ENCODE peak calls at places on chromosome 9, in nine cellular contexts. One of them, this sample, is unnamed.

GRCh38 chr9:96156151-96156550 is 145.8 kb downstream of the HSD17B3 start:
- DNase-seq in spleen: no peak
- DNase-seq in hepatocyte: no peak
- DNase-seq in transverse colon: no peak
- DNase-seq in tibial artery: peak
- DNase-seq in left lung: no peak
- DNase-seq in DND-41: no peak
- DNase-seq in RWPE1: no peak
- DNase-seq in suprapubic skin: no peak
- DNase-seq in this sample: no peak

GRCh38 chr9:16450043-16450442 is 420.4 kb downstream of the BNC2 start:
- DNase-seq in spleen: no peak
- DNase-seq in hepatocyte: no peak
- DNase-seq in transverse colon: no peak
- DNase-seq in tibial artery: no peak
- DNase-seq in left lung: no peak
- DNase-seq in DND-41: no peak
- DNase-seq in RWPE1: no peak
- DNase-seq in suprapubic skin: no peak
- DNase-seq in this sample: no peak

GRCh38 chr9:95753762-95754465 is 121.6 kb upstream of the ERCC6L2 start:
- DNase-seq in spleen: no peak
- DNase-seq in hepatocyte: no peak
- DNase-seq in transverse colon: no peak
- DNase-seq in tibial artery: no peak
- DNase-seq in left lung: no peak
- DNase-seq in DND-41: no peak
- DNase-seq in RWPE1: no peak
- DNase-seq in suprapubic skin: no peak
- DNase-seq in this sample: no peak

GRCh38 chr9:106920701-106921283 is 57.8 kb downstream of the ZNF462 start:
- DNase-seq in spleen: no peak
- DNase-seq in hepatocyte: peak
- DNase-seq in transverse colon: peak
- DNase-seq in tibial artery: no peak
- DNase-seq in left lung: no peak
- DNase-seq in DND-41: no peak
- DNase-seq in RWPE1: peak
- DNase-seq in suprapubic skin: no peak
- DNase-seq in this sample: peak

GRCh38 chr9:77707696-77708095 is 59.6 kb upstream of the GNA14 start:
- DNase-seq in spleen: no peak
- DNase-seq in hepatocyte: peak
- DNase-seq in transverse colon: peak
- DNase-seq in tibial artery: peak
- DNase-seq in left lung: peak
- DNase-seq in DND-41: no peak
- DNase-seq in RWPE1: peak
- DNase-seq in suprapubic skin: peak
- DNase-seq in this sample: peak

GRCh38 chr9:89984214-89984613 is 379.4 kb downstream of the GADD45G start:
- DNase-seq in spleen: no peak
- DNase-seq in hepatocyte: no peak
- DNase-seq in transverse colon: no peak
- DNase-seq in tibial artery: no peak
- DNase-seq in left lung: no peak
- DNase-seq in DND-41: no peak
- DNase-seq in RWPE1: peak
- DNase-seq in suprapubic skin: no peak
- DNase-seq in this sample: no peak

GRCh38 chr9:6014668-6015270 is 655 bp downstream of the RANBP6 start:
- DNase-seq in spleen: no peak
- DNase-seq in hepatocyte: peak
- DNase-seq in transverse colon: no peak
- DNase-seq in tibial artery: no peak
- DNase-seq in left lung: no peak
- DNase-seq in DND-41: no peak
- DNase-seq in RWPE1: peak
- DNase-seq in suprapubic skin: no peak
- DNase-seq in this sample: peak

GRCh38 chr9:90641868-90642558 is 611 bp downstream of the DIRAS2 start:
- DNase-seq in spleen: no peak
- DNase-seq in hepatocyte: peak
- DNase-seq in transverse colon: no peak
- DNase-seq in tibial artery: no peak
- DNase-seq in left lung: no peak
- DNase-seq in DND-41: no peak
- DNase-seq in RWPE1: no peak
- DNase-seq in suprapubic skin: no peak
- DNase-seq in this sample: no peak

GRCh38 chr9:93028448-93029006 is 30.0 kb upstream of the SUSD3 start:
- DNase-seq in spleen: no peak
- DNase-seq in hepatocyte: no peak
- DNase-seq in transverse colon: peak
- DNase-seq in tibial artery: no peak
- DNase-seq in left lung: no peak
- DNase-seq in DND-41: peak
- DNase-seq in RWPE1: no peak
- DNase-seq in suprapubic skin: no peak
- DNase-seq in this sample: no peak

GRCh38 chr9:86763795-86764194 is 183.5 kb downstream of the GAS1 start:
- DNase-seq in spleen: no peak
- DNase-seq in hepatocyte: no peak
- DNase-seq in transverse colon: no peak
- DNase-seq in tibial artery: no peak
- DNase-seq in left lung: no peak
- DNase-seq in DND-41: no peak
- DNase-seq in RWPE1: no peak
- DNase-seq in suprapubic skin: no peak
- DNase-seq in this sample: no peak

GRCh38 chr9:77802512-77803293 is 154.6 kb upstream of the GNA14 start:
- DNase-seq in spleen: no peak
- DNase-seq in hepatocyte: no peak
- DNase-seq in transverse colon: no peak
- DNase-seq in tibial artery: no peak
- DNase-seq in left lung: no peak
- DNase-seq in DND-41: no peak
- DNase-seq in RWPE1: no peak
- DNase-seq in suprapubic skin: no peak
- DNase-seq in this sample: no peak

GRCh38 chr9:124214116-124214515 is 43.6 kb upstream of the NEK6 start:
- DNase-seq in spleen: peak
- DNase-seq in hepatocyte: no peak
- DNase-seq in transverse colon: no peak
- DNase-seq in tibial artery: no peak
- DNase-seq in left lung: peak
- DNase-seq in DND-41: no peak
- DNase-seq in RWPE1: no peak
- DNase-seq in suprapubic skin: no peak
- DNase-seq in this sample: no peak

GRCh38 chr9:133420392-133420827 is 1.8 kb upstream of the ADAMTS13 start:
- DNase-seq in spleen: no peak
- DNase-seq in hepatocyte: no peak
- DNase-seq in transverse colon: no peak
- DNase-seq in tibial artery: no peak
- DNase-seq in left lung: no peak
- DNase-seq in DND-41: no peak
- DNase-seq in RWPE1: no peak
- DNase-seq in suprapubic skin: no peak
- DNase-seq in this sample: no peak

GRCh38 chr9:130741831-130742449 is 48.4 kb downstream of the EXOSC2 start:
- DNase-seq in spleen: no peak
- DNase-seq in hepatocyte: no peak
- DNase-seq in transverse colon: no peak
- DNase-seq in tibial artery: no peak
- DNase-seq in left lung: no peak
- DNase-seq in DND-41: no peak
- DNase-seq in RWPE1: peak
- DNase-seq in suprapubic skin: no peak
- DNase-seq in this sample: peak

GRCh38 chr9:122819791-122820489 is 8.4 kb downstream of the PDCL start:
- DNase-seq in spleen: no peak
- DNase-seq in hepatocyte: no peak
- DNase-seq in transverse colon: no peak
- DNase-seq in tibial artery: no peak
- DNase-seq in left lung: no peak
- DNase-seq in DND-41: no peak
- DNase-seq in RWPE1: no peak
- DNase-seq in suprapubic skin: no peak
- DNase-seq in this sample: no peak

GRCh38 chr9:111037744-111038335 is 430 bp downstream of the LPAR1 start:
- DNase-seq in spleen: peak
- DNase-seq in hepatocyte: peak
- DNase-seq in transverse colon: peak
- DNase-seq in tibial artery: peak
- DNase-seq in left lung: peak
- DNase-seq in DND-41: no peak
- DNase-seq in RWPE1: peak
- DNase-seq in suprapubic skin: peak
- DNase-seq in this sample: no peak

GRCh38 chr9:104091028-104091590 is 3.0 kb upstream of the SMC2 start:
- DNase-seq in spleen: no peak
- DNase-seq in hepatocyte: no peak
- DNase-seq in transverse colon: no peak
- DNase-seq in tibial artery: no peak
- DNase-seq in left lung: no peak
- DNase-seq in DND-41: no peak
- DNase-seq in RWPE1: no peak
- DNase-seq in suprapubic skin: no peak
- DNase-seq in this sample: no peak

GRCh38 chr9:126781717-126782388 is 23.0 kb upstream of the ZBTB43 start:
- DNase-seq in spleen: peak
- DNase-seq in hepatocyte: peak
- DNase-seq in transverse colon: peak
- DNase-seq in tibial artery: peak
- DNase-seq in left lung: peak
- DNase-seq in DND-41: peak
- DNase-seq in RWPE1: peak
- DNase-seq in suprapubic skin: peak
- DNase-seq in this sample: no peak
- H3K27ac ChIP-seq in spleen: no peak
- H3K27ac ChIP-seq in hepatocyte: no peak
- H3K27ac ChIP-seq in transverse colon: no peak
- H3K27ac ChIP-seq in tibial artery: no peak
- H3K27ac ChIP-seq in left lung: no peak
- H3K27ac ChIP-seq in DND-41: no peak
- H3K27ac ChIP-seq in RWPE1: no peak
- H3K27ac ChIP-seq in suprapubic skin: no peak
- H3K27ac ChIP-seq in this sample: no peak

GRCh38 chr9:119802621-119803020 is 433.4 kb upstream of the BRINP1 start:
- DNase-seq in spleen: no peak
- DNase-seq in hepatocyte: peak
- DNase-seq in transverse colon: peak
- DNase-seq in tibial artery: peak
- DNase-seq in left lung: no peak
- DNase-seq in DND-41: no peak
- DNase-seq in RWPE1: no peak
- DNase-seq in suprapubic skin: peak
- DNase-seq in this sample: no peak
- H3K27ac ChIP-seq in spleen: no peak
- H3K27ac ChIP-seq in hepatocyte: no peak
- H3K27ac ChIP-seq in transverse colon: no peak
- H3K27ac ChIP-seq in tibial artery: peak
- H3K27ac ChIP-seq in left lung: no peak
- H3K27ac ChIP-seq in DND-41: no peak
- H3K27ac ChIP-seq in RWPE1: no peak
- H3K27ac ChIP-seq in suprapubic skin: peak
- H3K27ac ChIP-seq in this sample: peak

GRCh38 chr9:98867109-98867433 is 59.6 kb downstream of the GALNT12 start:
- DNase-seq in spleen: no peak
- DNase-seq in hepatocyte: no peak
- DNase-seq in transverse colon: no peak
- DNase-seq in tibial artery: no peak
- DNase-seq in left lung: no peak
- DNase-seq in DND-41: no peak
- DNase-seq in RWPE1: no peak
- DNase-seq in suprapubic skin: no peak
- DNase-seq in this sample: no peak
- H3K27ac ChIP-seq in spleen: no peak
- H3K27ac ChIP-seq in hepatocyte: peak
- H3K27ac ChIP-seq in transverse colon: peak
- H3K27ac ChIP-seq in tibial artery: peak
- H3K27ac ChIP-seq in left lung: peak
- H3K27ac ChIP-seq in DND-41: no peak
- H3K27ac ChIP-seq in RWPE1: peak
- H3K27ac ChIP-seq in suprapubic skin: peak
- H3K27ac ChIP-seq in this sample: no peak

GRCh38 chr9:128150594-128151342 is 1.5 kb downstream of the LCN2 start:
- DNase-seq in spleen: peak
- DNase-seq in hepatocyte: no peak
- DNase-seq in transverse colon: peak
- DNase-seq in tibial artery: no peak
- DNase-seq in left lung: no peak
- DNase-seq in DND-41: no peak
- DNase-seq in RWPE1: no peak
- DNase-seq in suprapubic skin: no peak
- DNase-seq in this sample: no peak

GRCh38 chr9:128146591-128147120 is 2.6 kb upstream of the LCN2 start:
- DNase-seq in spleen: peak
- DNase-seq in hepatocyte: no peak
- DNase-seq in transverse colon: no peak
- DNase-seq in tibial artery: no peak
- DNase-seq in left lung: no peak
- DNase-seq in DND-41: no peak
- DNase-seq in RWPE1: no peak
- DNase-seq in suprapubic skin: no peak
- DNase-seq in this sample: no peak

GRCh38 chr9:128149001-128149701 is at the start of gene LCN2:
- DNase-seq in spleen: peak
- DNase-seq in hepatocyte: no peak
- DNase-seq in transverse colon: peak
- DNase-seq in tibial artery: no peak
- DNase-seq in left lung: peak
- DNase-seq in DND-41: no peak
- DNase-seq in RWPE1: peak
- DNase-seq in suprapubic skin: no peak
- DNase-seq in this sample: peak

GRCh38 chr9:128149951-128150593 is 819 bp downstream of the LCN2 start:
- DNase-seq in spleen: peak
- DNase-seq in hepatocyte: no peak
- DNase-seq in transverse colon: no peak
- DNase-seq in tibial artery: no peak
- DNase-seq in left lung: no peak
- DNase-seq in DND-41: no peak
- DNase-seq in RWPE1: no peak
- DNase-seq in suprapubic skin: no peak
- DNase-seq in this sample: no peak

DNA sequence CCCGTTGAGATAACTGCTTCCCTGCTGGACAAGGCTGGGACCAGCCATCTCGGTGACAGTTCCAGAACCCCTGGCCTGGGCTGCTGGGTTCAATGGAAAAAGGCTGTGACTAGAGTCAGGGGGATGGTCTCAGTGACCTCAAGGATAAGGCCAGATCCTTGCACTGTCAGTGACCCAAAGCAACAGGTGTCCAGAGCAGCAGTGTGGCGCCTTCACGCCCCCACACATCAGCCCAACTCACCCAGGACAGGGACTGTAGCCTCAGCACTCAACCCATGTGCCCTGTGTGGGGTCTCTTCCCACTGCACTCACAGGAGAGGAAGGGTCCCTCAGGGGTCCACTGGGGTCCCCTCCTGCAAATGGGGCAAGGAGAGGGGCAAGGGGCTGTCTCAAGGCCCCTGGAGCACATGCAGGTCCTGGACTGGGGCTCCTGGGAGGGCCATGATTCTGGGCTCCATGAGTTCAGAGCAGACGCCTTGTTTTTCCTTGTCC is 698 bp upstream of the LCN2 start:
- DNase-seq in spleen: peak
- DNase-seq in hepatocyte: no peak
- DNase-seq in transverse colon: no peak
- DNase-seq in tibial artery: no peak
- DNase-seq in left lung: no peak
- DNase-seq in DND-41: no peak
- DNase-seq in RWPE1: no peak
- DNase-seq in suprapubic skin: no peak
- DNase-seq in this sample: no peak
- H3K27ac ChIP-seq in spleen: no peak
- H3K27ac ChIP-seq in hepatocyte: no peak
- H3K27ac ChIP-seq in transverse colon: peak
- H3K27ac ChIP-seq in tibial artery: no peak
- H3K27ac ChIP-seq in left lung: peak
- H3K27ac ChIP-seq in DND-41: no peak
- H3K27ac ChIP-seq in RWPE1: peak
- H3K27ac ChIP-seq in suprapubic skin: peak
- H3K27ac ChIP-seq in this sample: peak